ENCODE peak calls at places on chromosomes 6 and 20, in ten cellular contexts. One of them, this sample, is unnamed.

GRCh38 chr20:19430641-19431307 is 218.3 kb downstream of the SLC24A3 start:
- DNase-seq in GM04503: no peak
- DNase-seq in SK-N-DZ: no peak
- DNase-seq in neural crest cell: no peak
- DNase-seq in activated gamma-delta T cell treated with anti-CD3 and anti-CD28 coated beads, Interleukin-2, amount 50 U/mL, for 16 hours: no peak
- DNase-seq in G401: no peak
- DNase-seq in fibroblast of pulmonary artery: no peak
- DNase-seq in PC-3: no peak
- DNase-seq in NCI-H1092 treated with DMSO at 0.1 percent for 48 hours: no peak
- DNase-seq in A172: no peak
- DNase-seq in this sample: no peak

GRCh38 chr6:31067881-31068737 is 44.3 kb downstream of the C6orf15 start:
- DNase-seq in NCI-H1092 treated with DMSO at 0.1 percent for 48 hours: no peak
- DNase-seq in neural crest cell: no peak
- DNase-seq in PC-3: no peak
- DNase-seq in A172: no peak
- DNase-seq in G401: peak
- DNase-seq in GM04503: no peak
- DNase-seq in fibroblast of pulmonary artery: no peak
- DNase-seq in activated gamma-delta T cell treated with anti-CD3 and anti-CD28 coated beads, Interleukin-2, amount 50 U/mL, for 16 hours: no peak
- DNase-seq in SK-N-DZ: no peak
- DNase-seq in this sample: no peak

GRCh38 chr6:131727868-131728267 is 17.1 kb upstream of the CTAGE9 start:
- DNase-seq in activated gamma-delta T cell treated with anti-CD3 and anti-CD28 coated beads, Interleukin-2, amount 50 U/mL, for 16 hours: no peak
- DNase-seq in GM04503: no peak
- DNase-seq in SK-N-DZ: no peak
- DNase-seq in A172: no peak
- DNase-seq in NCI-H1092 treated with DMSO at 0.1 percent for 48 hours: no peak
- DNase-seq in fibroblast of pulmonary artery: no peak
- DNase-seq in PC-3: no peak
- DNase-seq in neural crest cell: no peak
- DNase-seq in G401: no peak
- DNase-seq in this sample: no peak

GRCh38 chr6:79421707-79422484 is 115.3 kb downstream of the LCA5 start:
- DNase-seq in activated gamma-delta T cell treated with anti-CD3 and anti-CD28 coated beads, Interleukin-2, amount 50 U/mL, for 16 hours: no peak
- DNase-seq in SK-N-DZ: peak
- DNase-seq in PC-3: peak
- DNase-seq in A172: peak
- DNase-seq in GM04503: peak
- DNase-seq in NCI-H1092 treated with DMSO at 0.1 percent for 48 hours: peak
- DNase-seq in fibroblast of pulmonary artery: peak
- DNase-seq in neural crest cell: no peak
- DNase-seq in G401: peak
- DNase-seq in this sample: peak

GRCh38 chr20:55264825-55265224 is 740.5 kb downstream of the CBLN4 start:
- DNase-seq in PC-3: no peak
- DNase-seq in NCI-H1092 treated with DMSO at 0.1 percent for 48 hours: no peak
- DNase-seq in A172: no peak
- DNase-seq in activated gamma-delta T cell treated with anti-CD3 and anti-CD28 coated beads, Interleukin-2, amount 50 U/mL, for 16 hours: no peak
- DNase-seq in SK-N-DZ: no peak
- DNase-seq in neural crest cell: no peak
- DNase-seq in G401: no peak
- DNase-seq in fibroblast of pulmonary artery: no peak
- DNase-seq in GM04503: no peak
- DNase-seq in this sample: no peak

GRCh38 chr6:89928604-89929003 is 34.3 kb downstream of the GJA10 start:
- DNase-seq in GM04503: no peak
- DNase-seq in PC-3: peak
- DNase-seq in A172: peak
- DNase-seq in activated gamma-delta T cell treated with anti-CD3 and anti-CD28 coated beads, Interleukin-2, amount 50 U/mL, for 16 hours: no peak
- DNase-seq in fibroblast of pulmonary artery: peak
- DNase-seq in G401: no peak
- DNase-seq in SK-N-DZ: no peak
- DNase-seq in NCI-H1092 treated with DMSO at 0.1 percent for 48 hours: no peak
- DNase-seq in neural crest cell: no peak
- DNase-seq in this sample: no peak

GRCh38 chr6:85490516-85491248 is 40.8 kb downstream of the NT5E start:
- DNase-seq in GM04503: no peak
- DNase-seq in NCI-H1092 treated with DMSO at 0.1 percent for 48 hours: no peak
- DNase-seq in G401: no peak
- DNase-seq in fibroblast of pulmonary artery: peak
- DNase-seq in activated gamma-delta T cell treated with anti-CD3 and anti-CD28 coated beads, Interleukin-2, amount 50 U/mL, for 16 hours: no peak
- DNase-seq in PC-3: peak
- DNase-seq in neural crest cell: no peak
- DNase-seq in A172: peak
- DNase-seq in SK-N-DZ: no peak
- DNase-seq in this sample: no peak

GRCh38 chr20:50256577-50256976 is 65.9 kb downstream of the CEBPB start:
- DNase-seq in NCI-H1092 treated with DMSO at 0.1 percent for 48 hours: no peak
- DNase-seq in neural crest cell: no peak
- DNase-seq in PC-3: no peak
- DNase-seq in G401: no peak
- DNase-seq in GM04503: no peak
- DNase-seq in A172: no peak
- DNase-seq in fibroblast of pulmonary artery: no peak
- DNase-seq in SK-N-DZ: no peak
- DNase-seq in activated gamma-delta T cell treated with anti-CD3 and anti-CD28 coated beads, Interleukin-2, amount 50 U/mL, for 16 hours: no peak
- DNase-seq in this sample: no peak

GRCh38 chr6:95248501-95248900 is 328.8 kb upstream of the MANEA start:
- DNase-seq in SK-N-DZ: no peak
- DNase-seq in PC-3: no peak
- DNase-seq in GM04503: no peak
- DNase-seq in NCI-H1092 treated with DMSO at 0.1 percent for 48 hours: peak
- DNase-seq in neural crest cell: no peak
- DNase-seq in activated gamma-delta T cell treated with anti-CD3 and anti-CD28 coated beads, Interleukin-2, amount 50 U/mL, for 16 hours: no peak
- DNase-seq in G401: peak
- DNase-seq in fibroblast of pulmonary artery: no peak
- DNase-seq in A172: no peak
- DNase-seq in this sample: no peak

GRCh38 chr20:5510446-5510845 is 193.7 kb upstream of the PROKR2 start:
- DNase-seq in A172: no peak
- DNase-seq in PC-3: no peak
- DNase-seq in SK-N-DZ: no peak
- DNase-seq in GM04503: no peak
- DNase-seq in activated gamma-delta T cell treated with anti-CD3 and anti-CD28 coated beads, Interleukin-2, amount 50 U/mL, for 16 hours: no peak
- DNase-seq in NCI-H1092 treated with DMSO at 0.1 percent for 48 hours: no peak
- DNase-seq in fibroblast of pulmonary artery: peak
- DNase-seq in neural crest cell: no peak
- DNase-seq in G401: no peak
- DNase-seq in this sample: no peak

GRCh38 chr20:63178889-63179751 is 36.8 kb downstream of the YTHDF1 start:
- DNase-seq in activated gamma-delta T cell treated with anti-CD3 and anti-CD28 coated beads, Interleukin-2, amount 50 U/mL, for 16 hours: peak
- DNase-seq in SK-N-DZ: peak
- DNase-seq in G401: peak
- DNase-seq in neural crest cell: peak
- DNase-seq in fibroblast of pulmonary artery: no peak
- DNase-seq in A172: peak
- DNase-seq in GM04503: no peak
- DNase-seq in NCI-H1092 treated with DMSO at 0.1 percent for 48 hours: peak
- DNase-seq in PC-3: peak
- DNase-seq in this sample: no peak

GRCh38 chr6:43728586-43728985 is 41.0 kb upstream of the MRPS18A start:
- DNase-seq in GM04503: no peak
- DNase-seq in PC-3: peak
- DNase-seq in SK-N-DZ: no peak
- DNase-seq in fibroblast of pulmonary artery: no peak
- DNase-seq in activated gamma-delta T cell treated with anti-CD3 and anti-CD28 coated beads, Interleukin-2, amount 50 U/mL, for 16 hours: no peak
- DNase-seq in A172: peak
- DNase-seq in G401: no peak
- DNase-seq in NCI-H1092 treated with DMSO at 0.1 percent for 48 hours: no peak
- DNase-seq in neural crest cell: no peak
- DNase-seq in this sample: no peak